ENCODE peak calls at places on chromosomes 6 and 20, in four cellular contexts. U is K562, V is A549, G is HepG2. C is an unnamed sample.

GRCh38 chr6:75505426-75505825 is 11.8 kb upstream of the FILIP1 start:
- DNase-seq in U (no peak), V (no peak), G (no peak), C (no peak)

GRCh38 chr6:124655856-124656255 is 306.4 kb upstream of the RNF217 start:
- DNase-seq in U (no peak), V (no peak), G (no peak), C (no peak)

GRCh38 chr6:138957903-138958302 is 30.1 kb downstream of the REPS1 start:
- DNase-seq in U (no peak), V (no peak), G (no peak), C (no peak)

GRCh38 chr20:22795897-22796296 is 211.5 kb upstream of the FOXA2 start:
- DNase-seq in U (no peak), V (peak; percentile 79), G (peak; percentile 80), C (no peak)

GRCh38 chr20:56752274-56752673 is 123.2 kb downstream of the TFAP2C start:
- DNase-seq in U (no peak), V (no peak), G (no peak), C (no peak)

GRCh38 chr20:21101453-21102251 is 4.5 kb downstream of the LINC00237 start:
- DNase-seq in U (no peak), V (no peak), G (no peak), C (peak; percentile 75)

GRCh38 chr6:118810420-118811027 is 83.4 kb upstream of the ASF1A start:
- DNase-seq in U (no peak), V (no peak), G (no peak), C (no peak)

GRCh38 chr6:38016824-38017223 is 197.3 kb downstream of the ZFAND3 start:
- DNase-seq in U (no peak), V (no peak), G (no peak), C (no peak)

GRCh38 chr20:46037036-46037435 is 8.0 kb downstream of the SLC12A5 start:
- DNase-seq in U (no peak), V (no peak), G (no peak), C (no peak)

GRCh38 chr6:46113370-46113769 is 16.4 kb upstream of the ENPP4 start:
- DNase-seq in U (no peak), V (no peak), G (no peak), C (peak; percentile 22)

GRCh38 chr6:79079425-79080130 is 1.5 kb upstream of the PHIP start:
- DNase-seq in U (no peak), V (no peak), G (no peak), C (no peak)

GRCh38 chr6:23180504-23181293 is 611.3 kb downstream of the HDGFL1 start:
- DNase-seq in U (no peak), V (no peak), G (no peak), C (no peak)

DNA sequence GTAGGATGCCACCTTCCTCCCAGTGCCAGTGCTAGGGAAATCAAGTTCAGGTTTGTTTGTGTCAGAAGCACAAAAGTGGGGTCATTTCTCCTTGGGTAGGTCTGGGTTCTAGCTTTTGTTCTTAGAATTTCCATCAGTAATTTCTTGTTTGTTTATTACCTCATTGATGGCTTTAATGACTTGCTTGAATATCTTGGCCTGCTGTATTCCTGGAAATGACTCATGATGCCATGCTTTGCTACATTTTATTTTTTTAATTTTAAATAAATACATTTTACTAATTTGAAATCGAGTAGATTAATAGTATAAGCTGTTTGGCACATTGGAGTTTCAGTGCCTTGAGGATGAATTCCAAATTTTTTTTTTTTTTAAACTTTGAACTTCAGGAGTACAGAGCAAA is 189.6 kb downstream of the JARID2 start:
- DNase-seq in U (no peak), V (no peak), G (no peak), C (no peak)
- TF ChIP-seq ESRRA in U (no peak), V (no peak), G (no peak), C (no peak)

GRCh38 chr20:221258-221830 is 5.7 kb upstream of the DEFB129 start:
- DNase-seq in U (no peak), V (no peak), G (no peak), C (no peak)

GRCh38 chr20:215796-216195 is 11.3 kb upstream of the DEFB129 start:
- DNase-seq in U (no peak), V (no peak), G (no peak), C (no peak)

GRCh38 chr20:217266-217665 is 9.8 kb upstream of the DEFB129 start:
- DNase-seq in U (no peak), V (no peak), G (no peak), C (no peak)

GRCh38 chr20:214383-214782 is 12.7 kb upstream of the DEFB129 start:
- DNase-seq in U (no peak), V (no peak), G (no peak), C (no peak)

DNA sequence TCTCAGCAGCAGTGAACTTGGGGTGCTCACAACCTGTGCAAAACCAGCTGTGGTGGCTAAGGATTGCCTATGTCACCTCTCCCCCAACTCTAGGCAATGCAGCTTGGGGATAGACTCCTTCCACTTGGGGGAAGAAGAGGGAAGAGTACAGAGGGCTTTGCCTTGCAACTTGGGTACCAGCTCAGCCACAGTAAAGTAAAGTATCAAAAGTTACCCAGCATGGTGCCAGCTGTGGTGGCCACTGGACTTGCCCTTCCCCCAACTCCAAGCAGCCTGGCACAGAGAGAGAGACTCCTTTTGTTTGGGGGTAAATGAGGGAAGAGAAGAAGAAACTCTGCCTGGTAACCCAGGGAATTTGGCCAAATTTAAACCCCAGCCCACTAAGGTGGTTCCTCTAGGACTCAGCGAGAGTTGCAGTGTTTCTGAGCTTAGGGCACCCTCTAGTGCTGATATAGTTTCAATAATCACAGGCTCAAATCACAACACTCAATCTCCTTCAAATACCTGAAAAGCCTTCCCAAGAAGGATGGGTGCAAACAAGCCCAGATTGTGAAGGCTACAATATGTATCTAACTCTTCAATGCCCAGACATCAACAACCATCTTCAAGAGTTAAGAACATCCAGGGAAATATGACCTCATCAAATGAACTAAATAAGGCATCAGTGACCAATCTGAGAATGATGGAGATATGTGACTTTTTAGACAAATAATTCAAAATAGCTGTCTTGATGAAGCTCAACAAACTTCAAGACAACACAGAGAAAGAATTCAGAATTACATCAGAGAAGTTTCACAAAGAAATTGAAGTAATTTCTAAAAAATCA is 7.6 kb upstream of the DEFB129 start:
- DNase-seq in U (no peak), V (peak; percentile 51), G (peak; percentile 43), C (no peak)
- TF ChIP-seq NR3C1 in U (no peak), V (no peak), G (no peak), C (no peak)

DNA sequence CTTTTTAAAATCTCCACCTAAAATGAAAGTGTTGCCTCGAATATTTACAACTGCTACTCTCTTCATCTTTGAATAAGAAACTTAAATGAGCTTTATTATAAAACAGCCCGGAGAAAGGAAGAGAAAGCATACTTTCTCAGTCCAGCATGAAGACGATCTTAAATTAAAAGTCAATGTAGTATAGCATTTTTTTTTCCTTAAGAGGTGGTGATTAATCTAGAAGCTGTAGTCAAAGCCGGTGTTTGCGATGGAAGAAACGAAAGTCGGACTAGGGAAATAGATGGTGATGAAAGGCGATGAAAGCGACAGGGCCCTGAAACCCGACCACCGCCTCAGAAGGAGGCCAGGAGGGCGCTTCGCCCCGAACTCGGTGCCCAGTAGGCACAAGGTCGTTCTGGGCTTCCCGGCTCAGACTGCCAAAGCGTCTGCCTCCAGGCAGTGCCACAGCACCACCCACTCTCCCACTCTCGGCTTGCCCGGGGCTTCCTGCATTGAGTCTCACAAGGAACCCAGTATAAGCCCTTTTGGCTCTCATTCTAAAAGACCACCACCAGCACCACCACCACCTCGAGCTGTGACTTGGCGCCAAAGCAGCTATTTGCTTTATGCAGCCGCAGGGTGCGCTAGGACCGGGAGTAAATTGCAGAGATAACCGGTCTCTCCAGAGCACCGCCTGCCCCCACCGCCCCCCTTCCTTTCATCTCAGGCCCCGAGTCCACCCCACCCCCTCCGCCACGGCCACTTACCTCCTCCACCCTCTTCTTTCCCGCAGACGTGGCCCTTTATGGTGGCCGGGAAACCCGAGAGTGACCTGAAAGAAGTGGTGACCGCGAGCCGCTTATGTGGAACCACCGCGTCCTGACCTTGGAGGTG is 2.3 kb downstream of the TCF21 start:
- DNase-seq in U (no peak), V (peak; percentile 60), G (no peak), C (peak; percentile 64)
- TF ChIP-seq ESRRA in U (no peak), V (no peak), G (no peak), C (no peak)

GRCh38 chr6:148413321-148414094 is 70.9 kb downstream of the SASH1 start:
- DNase-seq in U (no peak), V (no peak), G (no peak), C (no peak)

GRCh38 chr6:148416309-148416965 is 73.8 kb downstream of the SASH1 start:
- DNase-seq in U (no peak), V (no peak), G (no peak), C (no peak)

GRCh38 chr6:148417045-148417444 is 74.4 kb downstream of the SASH1 start:
- DNase-seq in U (no peak), V (no peak), G (no peak), C (no peak)

GRCh38 chr6:148415511-148416286 is 73.1 kb downstream of the SASH1 start:
- DNase-seq in U (no peak), V (no peak), G (no peak), C (no peak)

DNA sequence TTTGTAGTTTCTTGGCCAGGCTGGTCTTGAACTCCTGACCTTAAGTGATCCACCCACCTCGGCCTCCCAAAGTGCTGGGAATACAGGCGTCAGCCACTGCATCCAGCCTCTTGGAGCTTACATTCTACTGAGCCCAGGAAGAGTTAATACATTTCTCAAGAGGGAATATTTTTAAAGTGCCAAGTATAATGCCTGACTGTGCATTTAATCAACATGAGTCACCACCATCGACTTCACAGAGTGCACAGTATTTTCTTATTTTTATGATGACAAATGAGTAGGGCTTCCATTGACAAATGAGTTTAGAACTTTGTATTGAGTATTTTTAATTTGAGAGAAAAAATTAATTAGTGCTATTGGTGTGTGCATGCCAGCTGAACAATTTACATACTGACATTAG is 72.2 kb downstream of the SASH1 start:
- DNase-seq in U (no peak), V (no peak), G (no peak), C (no peak)
- TF ChIP-seq NR3C1 in U (no peak), V (no peak), G (no peak), C (no peak)

GRCh38 chr6:159977242-159978214 is 8.6 kb downstream of the IGF2R start:
- DNase-seq in U (no peak), V (no peak), G (no peak), C (no peak)
- TF ChIP-seq ESRRA in U (no peak), V (no peak), G (no peak), C (no peak)

GRCh38 chr20:911882-912600 is 4.1 kb downstream of the ANGPT4 start:
- DNase-seq in U (no peak), V (no peak), G (no peak), C (peak; percentile 58)
- TF ChIP-seq NR3C1 in U (no peak), V (no peak), G (no peak), C (no peak)

DNA sequence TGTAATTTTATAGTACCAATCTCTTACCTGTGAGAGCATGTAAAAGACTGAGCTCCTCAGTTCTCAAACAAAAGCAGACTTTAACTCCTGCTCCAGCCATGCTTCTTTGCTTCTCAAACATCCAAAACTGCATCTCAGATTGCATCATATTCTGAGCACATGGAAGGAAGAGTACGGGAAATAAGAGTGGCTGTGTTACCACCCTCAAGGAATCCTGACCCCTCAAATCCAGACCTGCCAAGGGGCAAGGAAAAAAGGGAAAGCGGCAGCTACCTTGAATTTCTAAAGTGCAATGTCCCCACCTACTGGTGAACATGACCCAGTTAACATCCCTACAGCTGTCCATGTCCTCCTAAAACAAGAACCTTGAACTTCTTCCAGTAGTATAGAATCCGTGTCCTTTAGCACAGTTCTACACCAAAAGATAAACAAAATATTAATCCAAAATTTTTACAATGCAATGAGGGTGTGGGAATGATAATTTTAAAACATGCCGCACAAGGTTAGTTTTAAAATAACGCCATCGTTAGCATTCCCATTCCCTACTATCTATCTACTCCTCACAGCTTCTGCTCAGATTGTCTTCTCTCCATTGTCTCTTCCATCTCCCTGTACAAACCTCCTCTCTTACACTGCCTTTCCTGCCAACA is 34.1 kb upstream of the HLA-DQB1 start:
- DNase-seq in U (peak; percentile 19), V (peak; percentile 19), G (peak; percentile 56), C (peak; percentile 41)
- TF ChIP-seq ESRRA in U (no peak), V (no peak), G (no peak), C (no peak)

C was measured in WTC11.